ENCODE peak calls at places on chromosomes 2 and 18, in eight cellular contexts. G is GM10248, I is progenitor cell of endocrine pancreas, W is lower lobe of right lung, Y is A549, B is esophagus squamous epithelium, K is HFF-Myc, V is heart right ventricle. N is an unnamed sample.

GRCh38 chr2:31401580-31401979 is 13.0 kb downstream of the XDH start:
- DNase-seq in K (peak), G (no peak), I (no peak), Y (peak), V (no peak), W (no peak), B (no peak), N (no peak)

GRCh38 chr2:136056077-136056688 is 61.8 kb downstream of the CXCR4 start:
- DNase-seq in B (no peak), W (no peak), G (no peak), I (no peak), V (no peak), K (no peak), Y (no peak), N (no peak)

GRCh38 chr2:226080323-226080722 is 680.8 kb downstream of the NYAP2 start:
- DNase-seq in K (no peak), B (no peak), V (no peak), Y (no peak), W (no peak), I (no peak), G (no peak), N (no peak)

GRCh38 chr2:101883860-101884259 is 107.9 kb upstream of the IL1R2 start:
- DNase-seq in W (no peak), G (peak), Y (peak), I (no peak), V (no peak), K (peak), B (no peak), N (no peak)

GRCh38 chr2:232781765-232782164 is 5.4 kb upstream of the KCNJ13 start:
- DNase-seq in Y (peak), I (no peak), B (no peak), K (peak), W (no peak), V (no peak), G (peak), N (no peak)

GRCh38 chr2:160471950-160472349 is 21.7 kb downstream of the RBMS1 start:
- DNase-seq in V (no peak), K (no peak), Y (no peak), B (no peak), W (no peak), G (no peak), I (no peak), N (no peak)

GRCh38 chr18:63511285-63511684 is 30.9 kb upstream of the SERPINB12 start:
- DNase-seq in V (no peak), G (no peak), B (no peak), I (peak), K (peak), W (no peak), Y (peak), N (no peak)

GRCh38 chr2:117551858-117552257 is 262.6 kb upstream of the DDX18 start:
- DNase-seq in B (no peak), V (no peak), G (no peak), I (no peak), W (no peak), Y (no peak), K (no peak), N (no peak)

GRCh38 chr18:12497296-12497695 is 89.6 kb downstream of the PRELID3A start:
- DNase-seq in V (no peak), K (no peak), I (no peak), B (no peak), G (no peak), Y (no peak), W (no peak), N (no peak)

GRCh38 chr2:73823416-73823815 is 5.3 kb upstream of the STAMBP start:
- DNase-seq in W (no peak), B (no peak), I (no peak), K (no peak), Y (no peak), G (no peak), V (no peak), N (no peak)

GRCh38 chr2:137049518-137049917 is 284.2 kb downstream of the THSD7B start:
- DNase-seq in G (no peak), K (no peak), Y (no peak), W (no peak), V (no peak), I (no peak), B (no peak), N (no peak)

GRCh38 chr18:58228176-58228575 is 184.2 kb downstream of the NEDD4L start:
- DNase-seq in I (no peak), K (no peak), V (peak), G (no peak), W (peak), B (no peak), Y (no peak), N (no peak)

GRCh38 chr2:97891611-97892010 is 104.1 kb downstream of the TMEM131 start:
- DNase-seq in B (no peak), K (no peak), Y (no peak), I (no peak), G (no peak), W (no peak), V (no peak), N (no peak)

GRCh38 chr2:199798881-199799580 is 52.0 kb downstream of the FTCDNL1 start:
- DNase-seq in W (no peak), V (peak), K (no peak), B (no peak), I (no peak), Y (no peak), G (no peak), N (no peak)

GRCh38 chr2:16051046-16051489 is 110.7 kb downstream of the MYCN start:
- DNase-seq in B (no peak), G (no peak), W (no peak), I (no peak), K (no peak), Y (no peak), V (no peak), N (no peak)

GRCh38 chr2:20080415-20080814 is 29.0 kb upstream of the LAPTM4A start:
- DNase-seq in K (no peak), G (no peak), Y (no peak), I (no peak), W (no peak), B (no peak), V (no peak), N (no peak)

GRCh38 chr2:21032338-21033236 is 11.3 kb downstream of the APOB start:
- DNase-seq in B (no peak), V (no peak), W (no peak), G (no peak), K (no peak), I (no peak), Y (no peak), N (no peak)

GRCh38 chr2:36486546-36487044 is 111.4 kb downstream of the FEZ2 start:
- DNase-seq in Y (peak), V (no peak), G (no peak), B (no peak), W (no peak), K (no peak), I (no peak), N (no peak)

GRCh38 chr18:74376523-74376922 is 60.9 kb downstream of the C18orf63 start:
- DNase-seq in V (no peak), G (no peak), I (no peak), Y (no peak), B (no peak), K (no peak), W (no peak), N (peak)

GRCh38 chr2:37637985-37638384 is 33.5 kb downstream of the CDC42EP3 start:
- DNase-seq in W (no peak), K (no peak), I (no peak), Y (no peak), V (no peak), G (no peak), B (no peak), N (no peak)

GRCh38 chr2:37636209-37637077 is 35.0 kb downstream of the CDC42EP3 start:
- DNase-seq in Y (no peak), K (no peak), G (no peak), V (no peak), I (no peak), W (no peak), B (no peak), N (no peak)

GRCh38 chr2:37635359-37636208 is 35.9 kb downstream of the CDC42EP3 start:
- DNase-seq in V (no peak), I (no peak), Y (no peak), W (peak), G (no peak), K (no peak), B (peak), N (no peak)

GRCh38 chr2:37638973-37639372 is 32.5 kb downstream of the CDC42EP3 start:
- DNase-seq in V (no peak), I (no peak), B (no peak), G (no peak), Y (no peak), W (no peak), K (no peak), N (no peak)

DNA sequence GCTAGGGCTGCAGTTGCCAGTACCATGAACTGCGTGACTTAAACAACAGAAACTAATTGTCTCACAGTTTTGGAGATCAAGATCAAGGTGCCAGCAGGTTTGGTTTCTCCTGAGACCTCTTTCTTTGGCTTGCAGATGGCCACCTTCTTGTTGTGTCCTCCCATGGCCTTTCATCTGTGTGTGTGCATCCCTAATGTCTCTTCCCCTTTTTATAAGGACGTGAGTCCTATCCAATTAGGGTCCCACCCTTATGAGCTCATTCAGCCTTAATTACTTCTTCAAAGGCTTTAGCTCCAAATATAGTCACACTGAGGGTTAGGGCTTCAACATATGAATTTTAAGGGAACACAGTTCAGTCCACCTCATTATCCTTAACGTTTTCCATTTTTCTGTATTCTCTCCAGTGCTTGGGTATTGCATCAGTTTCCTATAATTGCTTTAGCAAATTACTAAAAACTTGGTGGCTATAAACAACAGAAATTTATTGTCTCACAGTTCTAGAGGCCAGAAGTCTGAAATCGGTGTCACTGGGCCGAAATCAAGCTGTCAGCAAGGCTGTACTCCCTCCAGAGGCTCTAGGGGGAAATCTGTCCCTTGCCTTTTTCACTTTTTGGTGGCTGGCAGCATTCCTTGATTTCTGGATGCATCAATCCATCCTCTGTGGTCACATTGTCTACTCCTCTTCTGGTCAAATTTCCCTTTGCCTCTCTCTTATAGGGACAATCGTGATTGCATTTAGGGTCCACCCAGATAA is 34.1 kb downstream of the CDC42EP3 start:
- DNase-seq in I (no peak), V (no peak), W (no peak), B (no peak), Y (no peak), K (no peak), G (no peak), N (no peak)
- TF ChIP-seq CTCF in I (no peak), V (no peak), W (no peak), B (no peak), Y (no peak), K (peak), G (no peak), N (peak)

GRCh38 chr2:45323344-45323743 is 287.7 kb downstream of the SRBD1 start:
- DNase-seq in W (no peak), I (no peak), G (no peak), B (no peak), Y (no peak), K (no peak), V (no peak), N (no peak)

GRCh38 chr2:45316576-45317338 is 294.3 kb downstream of the SRBD1 start:
- DNase-seq in V (no peak), B (no peak), W (no peak), K (no peak), Y (no peak), I (no peak), G (no peak), N (no peak)

GRCh38 chr2:45318675-45319074 is 292.4 kb downstream of the SRBD1 start:
- DNase-seq in I (no peak), V (no peak), Y (no peak), K (no peak), G (no peak), W (no peak), B (no peak), N (no peak)

GRCh38 chr2:45319683-45320082 is 291.4 kb downstream of the SRBD1 start:
- DNase-seq in G (no peak), W (no peak), K (no peak), V (no peak), B (no peak), Y (no peak), I (no peak), N (no peak)

DNA sequence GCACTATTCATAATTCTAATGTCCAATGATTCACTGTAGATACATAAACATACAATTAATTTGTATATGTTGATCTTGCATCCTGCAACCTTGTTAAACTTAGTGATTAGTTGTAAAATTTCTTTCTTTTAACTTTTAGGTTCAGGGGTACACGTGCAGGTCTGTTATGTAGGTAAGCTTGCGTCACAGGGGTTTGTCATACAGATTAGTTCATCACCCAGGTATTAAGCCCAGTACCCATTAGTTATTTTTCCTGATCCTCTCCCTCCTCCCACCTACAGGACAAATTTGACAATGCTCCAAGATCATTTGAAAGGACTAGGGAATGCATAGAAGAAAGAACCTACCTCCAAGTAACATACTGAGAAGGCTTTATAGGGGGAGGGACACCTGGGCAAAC is 290.1 kb downstream of the SRBD1 start:
- DNase-seq in Y (no peak), B (no peak), W (no peak), V (no peak), K (no peak), I (no peak), G (no peak), N (no peak)
- TF ChIP-seq CTCF in Y (no peak), B (no peak), W (no peak), V (no peak), K (no peak), I (no peak), G (no peak), N (no peak)

GRCh38 chr2:86372133-86372532 is 34.7 kb upstream of the REEP1 start:
- DNase-seq in G (no peak), K (no peak), I (no peak), Y (no peak), B (no peak), W (no peak), V (no peak), N (no peak)

GRCh38 chr2:86370579-86370978 is 33.2 kb upstream of the REEP1 start:
- DNase-seq in V (no peak), K (no peak), G (no peak), I (no peak), B (no peak), Y (no peak), W (no peak), N (no peak)

GRCh38 chr2:86375623-86376022 is 38.2 kb upstream of the REEP1 start:
- DNase-seq in G (no peak), I (no peak), Y (no peak), V (no peak), K (no peak), B (no peak), W (no peak), N (no peak)

GRCh38 chr2:86371482-86372002 is 34.1 kb upstream of the REEP1 start:
- DNase-seq in G (no peak), W (no peak), Y (no peak), K (no peak), V (no peak), B (no peak), I (no peak), N (no peak)

GRCh38 chr2:86372641-86373502 is 35.4 kb upstream of the REEP1 start:
- DNase-seq in I (no peak), V (no peak), W (no peak), K (no peak), G (no peak), Y (peak), B (no peak), N (no peak)
- TF ChIP-seq CTCF in I (peak), V (peak), W (peak), K (peak), G (peak), Y (peak), B (peak), N (peak)

GRCh38 chr2:237483018-237483731 is 3.9 kb upstream of the MLPH start:
- DNase-seq in W (peak), Y (peak), B (no peak), V (no peak), I (no peak), K (no peak), G (no peak), N (no peak)
- TF ChIP-seq CTCF in W (no peak), Y (no peak), B (no peak), V (no peak), I (no peak), K (peak), G (no peak), N (peak)

DNA sequence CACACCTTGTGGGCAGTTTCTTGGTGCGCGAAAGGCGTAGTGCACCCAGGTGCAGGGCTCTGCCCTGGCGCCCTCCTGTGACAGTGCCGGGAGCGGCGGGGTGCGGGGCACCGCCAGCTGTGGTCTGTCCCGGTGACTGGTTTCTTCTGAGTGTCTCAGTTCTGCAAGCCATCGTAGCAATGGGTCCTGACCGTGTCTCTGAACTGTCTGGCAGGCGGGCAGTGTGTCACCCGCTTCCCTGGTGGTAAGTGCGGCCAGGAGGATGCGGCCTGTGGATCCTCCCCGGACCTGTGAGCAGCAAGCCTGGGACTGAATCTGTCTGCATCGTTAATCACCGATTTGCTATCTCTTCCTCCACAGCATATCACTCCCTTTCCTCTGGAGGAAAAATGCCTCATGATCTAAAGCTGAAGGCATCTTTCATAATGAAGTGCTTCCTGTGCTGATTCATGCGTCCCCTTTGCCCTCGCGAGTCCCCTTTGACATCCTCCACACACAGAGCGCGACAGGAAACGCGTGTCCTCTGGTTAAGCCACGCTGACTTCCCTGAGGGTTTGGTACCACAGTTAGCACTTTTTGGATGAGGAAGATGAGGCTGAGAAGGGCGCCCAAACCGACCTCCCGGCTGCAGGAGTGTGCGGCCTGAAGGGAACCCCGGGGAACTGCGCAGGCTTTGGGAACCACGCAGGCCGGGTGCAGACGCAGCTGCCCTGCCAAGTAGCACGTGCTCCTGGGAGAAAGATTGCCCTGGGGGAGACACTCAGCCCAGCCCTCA is 416.0 kb upstream of the HS6ST1 start:
- DNase-seq in Y (no peak), V (no peak), B (no peak), I (no peak), G (no peak), K (no peak), W (peak), N (peak)
- TF ChIP-seq CTCF in Y (no peak), V (no peak), B (no peak), I (no peak), G (no peak), K (no peak), W (no peak), N (no peak)